ENCODE peak calls at places on chromosomes 1 and 21, in five cellular contexts. E is uterus; M is psoas muscle; Y is naive thymus-derived CD4-positive, alpha-beta T cell; L is CD8-positive, alpha-beta T cell. Q is an unnamed sample.

GRCh38 chr1:155051777-155052398 is 772 bp downstream of the ADAM15 start:
- DNase-seq in E (peak; percentile 72), M (peak; percentile 82), Y (peak; percentile 40), L (peak; percentile 26), Q (peak; percentile 71)

GRCh38 chr1:44076093-44076492 is 42.5 kb upstream of the KLF17 start:
- DNase-seq in E (no peak), M (no peak), Y (no peak), L (no peak), Q (no peak)

GRCh38 chr1:39089811-39090519 is 63.8 kb downstream of the NDUFS5 start:
- DNase-seq in E (no peak), M (no peak), Y (no peak), L (no peak), Q (peak; percentile 61)

GRCh38 chr1:167819849-167820683 is 93.9 kb downstream of the ADCY10 start:
- DNase-seq in E (peak; percentile 70), M (peak; percentile 94), Y (peak; percentile 47), L (no peak), Q (peak; percentile 93)

GRCh38 chr1:87024936-87025537 is 110.6 kb downstream of the HS2ST1 start:
- DNase-seq in E (no peak), M (no peak), Y (no peak), L (no peak), Q (peak; percentile 62)

GRCh38 chr1:156689960-156690672 is 12.9 kb upstream of the NES start:
- DNase-seq in E (no peak), M (no peak), Y (no peak), L (no peak), Q (peak; percentile 62)

GRCh38 chr1:110106013-110106941 is 6.0 kb upstream of the UBL4B start:
- DNase-seq in E (peak; percentile 62), M (peak; percentile 80), Y (peak; percentile 52), L (peak; percentile 30), Q (peak; percentile 94)

GRCh38 chr1:53498555-53499142 is 39.5 kb downstream of the DMRTB1 start:
- DNase-seq in E (no peak), M (peak; percentile 52), Y (no peak), L (no peak), Q (no peak)

GRCh38 chr1:226678701-226679100 is 60.4 kb downstream of the ITPKB start:
- DNase-seq in E (no peak), M (no peak), Y (no peak), L (no peak), Q (no peak)

GRCh38 chr1:114153051-114153620 is 533 bp downstream of the SYT6 start:
- DNase-seq in E (no peak), M (peak; percentile 56), Y (no peak), L (no peak), Q (no peak)

DNA sequence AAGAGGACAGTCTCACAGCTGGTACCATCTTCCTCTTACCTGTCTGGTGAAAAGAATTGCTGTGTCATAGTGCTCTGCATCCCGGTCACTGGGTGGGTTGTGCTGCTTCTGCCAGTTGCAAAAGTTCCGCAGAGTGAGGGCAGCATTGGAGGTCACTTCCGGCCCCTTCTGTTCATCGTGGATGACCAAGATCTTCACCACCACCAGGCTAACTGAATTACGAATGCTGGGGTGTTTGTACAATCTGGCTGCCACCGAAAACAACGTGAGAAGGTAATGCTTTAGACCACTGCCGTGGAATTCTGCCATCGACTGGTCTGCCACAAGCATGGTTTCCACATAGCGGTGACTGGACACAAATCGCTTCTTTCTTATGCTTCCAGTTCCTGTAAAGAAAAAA is 2.9 kb downstream of the ADAMTS1 start:
- DNase-seq in E (no peak), M (no peak), Y (no peak), L (no peak), Q (no peak)
- H3K4me1 ChIP-seq in E (peaks cover 4% of the 10 kb centered on the region), M (peaks cover 43% of the 10 kb centered on the region), Y (peaks cover 3% of the 10 kb centered on the region), L (peaks cover 31% of the 10 kb centered on the region), Q (no peaks in the 10 kb centered on the region)

DNA sequence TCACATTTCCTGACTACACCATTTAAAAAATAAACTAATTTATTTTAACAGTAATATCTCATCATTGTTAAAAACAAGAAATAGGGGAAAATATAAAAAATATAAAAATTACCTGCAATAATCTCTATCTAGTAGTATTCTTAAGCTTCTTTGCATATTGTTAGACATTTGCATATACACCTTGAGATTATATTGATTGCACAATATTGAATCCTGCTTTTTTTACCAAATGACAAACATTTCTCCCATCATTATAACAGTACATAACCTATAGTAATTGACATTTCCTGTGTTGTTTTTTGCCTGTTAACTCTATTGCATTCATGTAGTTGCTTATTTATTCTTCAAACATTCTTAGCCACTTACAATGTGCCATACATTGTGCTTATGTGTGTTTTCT is 11.7 kb upstream of the CR1L start:
- DNase-seq in E (no peak), M (no peak), Y (no peak), L (no peak), Q (no peak)
- H3K4me1 ChIP-seq in E (no peaks in the 10 kb centered on the region), M (no peaks in the 10 kb centered on the region), Y (no peaks in the 10 kb centered on the region), L (no peaks in the 10 kb centered on the region), Q (peaks cover 6% of the 10 kb centered on the region)

GRCh38 chr1:81877940-81878339 is 77.2 kb downstream of the ADGRL2 start:
- DNase-seq in E (no peak), M (no peak), Y (no peak), L (no peak), Q (no peak)

GRCh38 chr1:81880781-81881180 is 80.0 kb downstream of the ADGRL2 start:
- DNase-seq in E (no peak), M (no peak), Y (no peak), L (no peak), Q (no peak)

GRCh38 chr1:81874461-81874860 is 73.7 kb downstream of the ADGRL2 start:
- DNase-seq in E (no peak), M (no peak), Y (no peak), L (no peak), Q (no peak)

GRCh38 chr1:81876901-81877750 is 76.4 kb downstream of the ADGRL2 start:
- DNase-seq in E (no peak), M (no peak), Y (no peak), L (no peak), Q (no peak)

DNA sequence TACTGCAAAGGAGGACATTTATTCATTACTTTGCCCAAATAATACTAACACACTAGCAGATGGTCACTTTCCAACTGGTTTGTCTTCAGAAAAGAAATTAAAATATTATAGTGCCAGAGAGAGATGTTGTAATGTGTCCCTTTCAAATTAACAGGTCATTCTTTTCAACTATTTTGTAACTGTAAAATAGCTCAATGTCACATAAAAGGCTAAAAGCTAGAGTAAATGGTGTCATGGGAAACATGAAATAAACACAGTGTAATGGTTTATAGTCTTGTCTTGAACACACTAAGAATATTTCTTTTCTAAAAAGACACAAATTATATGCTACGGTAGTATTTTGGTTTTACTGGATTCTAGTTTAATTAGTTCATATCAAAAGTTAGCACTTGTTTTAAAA is 77.8 kb downstream of the ADGRL2 start:
- DNase-seq in E (no peak), M (no peak), Y (no peak), L (no peak), Q (no peak)
- H3K4me1 ChIP-seq in E (no peaks in the 10 kb centered on the region), M (no peaks in the 10 kb centered on the region), Y (no peaks in the 10 kb centered on the region), L (no peaks in the 10 kb centered on the region), Q (peaks cover 17% of the 10 kb centered on the region)

GRCh38 chr1:93613895-93614294 is 67.7 kb downstream of the BCAR3 start:
- DNase-seq in E (peak; percentile 61), M (no peak), Y (no peak), L (no peak), Q (peak; percentile 55)
- H3K4me1 ChIP-seq in E (no peaks in the 10 kb centered on the region), M (peaks cover 64% of the 10 kb centered on the region), Y (peaks cover 11% of the 10 kb centered on the region), L (peaks cover 3% of the 10 kb centered on the region), Q (peaks cover 57% of the 10 kb centered on the region)

DNA sequence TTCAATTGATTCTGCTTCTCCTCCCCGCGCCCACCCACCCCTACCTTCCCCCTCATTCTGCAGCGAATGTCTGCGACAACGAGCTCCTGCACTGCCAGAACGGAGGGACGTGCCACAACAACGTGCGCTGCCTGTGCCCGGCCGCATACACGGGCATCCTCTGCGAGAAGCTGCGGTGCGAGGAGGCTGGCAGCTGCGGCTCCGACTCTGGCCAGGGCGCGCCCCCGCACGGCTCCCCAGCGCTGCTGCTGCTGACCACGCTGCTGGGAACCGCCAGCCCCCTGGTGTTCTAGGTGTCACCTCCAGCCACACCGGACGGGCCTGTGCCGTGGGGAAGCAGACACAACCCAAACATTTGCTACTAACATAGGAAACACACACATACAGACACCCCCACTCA is 339.7 kb downstream of the NTNG1 start:
- DNase-seq in E (no peak), M (peak; percentile 52), Y (no peak), L (no peak), Q (no peak)
- H3K4me1 ChIP-seq in E (no peaks in the 10 kb centered on the region), M (no peaks in the 10 kb centered on the region), Y (no peaks in the 10 kb centered on the region), L (no peaks in the 10 kb centered on the region), Q (no peaks in the 10 kb centered on the region)

GRCh38 chr1:217261636-217262035 is 369.3 kb downstream of the GPATCH2 start:
- DNase-seq in E (no peak), M (no peak), Y (no peak), L (no peak), Q (no peak)
- H3K4me1 ChIP-seq in E (no peaks in the 10 kb centered on the region), M (no peaks in the 10 kb centered on the region), Y (no peaks in the 10 kb centered on the region), L (no peaks in the 10 kb centered on the region), Q (no peaks in the 10 kb centered on the region)

GRCh38 chr1:1842360-1843146 is 48.3 kb downstream of the GNB1 start:
- DNase-seq in E (no peak), M (no peak), Y (no peak), L (no peak), Q (no peak)

GRCh38 chr1:1847501-1848289 is 43.2 kb downstream of the GNB1 start:
- DNase-seq in E (no peak), M (no peak), Y (no peak), L (no peak), Q (no peak)

GRCh38 chr1:1841575-1841991 is 49.3 kb downstream of the GNB1 start:
- DNase-seq in E (no peak), M (no peak), Y (no peak), L (no peak), Q (no peak)

GRCh38 chr1:1846386-1846918 is 44.4 kb downstream of the GNB1 start:
- DNase-seq in E (no peak), M (no peak), Y (no peak), L (no peak), Q (no peak)

GRCh38 chr1:1847061-1847460 is 43.8 kb downstream of the GNB1 start:
- DNase-seq in E (no peak), M (no peak), Y (no peak), L (no peak), Q (no peak)
- H3K4me1 ChIP-seq in E (peaks cover 3% of the 10 kb centered on the region), M (peaks cover 34% of the 10 kb centered on the region), Y (peaks cover 5% of the 10 kb centered on the region), L (peaks cover 25% of the 10 kb centered on the region), Q (peaks cover 10% of the 10 kb centered on the region)

GRCh38 chr1:50179639-50180038 is 70.9 kb downstream of the ELAVL4 start:
- DNase-seq in E (no peak), M (no peak), Y (no peak), L (no peak), Q (no peak)
- H3K4me1 ChIP-seq in E (no peaks in the 10 kb centered on the region), M (peaks cover 8% of the 10 kb centered on the region), Y (no peaks in the 10 kb centered on the region), L (no peaks in the 10 kb centered on the region), Q (peaks cover 7% of the 10 kb centered on the region)